ENCODE peak calls at places on chromosomes 7 and 10, in seven cellular contexts. Z is HepG2, N is HCT116, T is K562, F is SK-N-SH, C is GM12878, W is H1. X is an unnamed sample.

GRCh38 chr7:43648725-43649406 is 66.0 kb downstream of the STK17A start:
- DNase-seq in W (no peak), Z (no peak), F (no peak), N (no peak), T (no peak), C (peak), X (no peak)

GRCh38 chr10:96606946-96607345 is 20.1 kb upstream of the TM9SF3 start:
- DNase-seq in W (no peak), T (no peak), N (no peak), Z (no peak), C (no peak), F (no peak), X (no peak)

GRCh38 chr10:79944428-79945395 is 4.2 kb downstream of the SFTPD start:
- DNase-seq in Z (no peak), C (no peak), F (no peak), N (no peak), W (no peak), T (no peak), X (no peak)

GRCh38 chr7:74395745-74396311 is 57.9 kb upstream of the GTF2IRD1 start:
- DNase-seq in N (no peak), W (no peak), T (no peak), F (no peak), C (no peak), Z (no peak), X (no peak)

GRCh38 chr7:121273467-121274167 is 55.2 kb upstream of the WNT16 start:
- DNase-seq in N (no peak), Z (no peak), T (no peak), F (no peak), W (no peak), C (no peak), X (no peak)

GRCh38 chr10:34089294-34089693 is 725.8 kb downstream of the PARD3 start:
- DNase-seq in W (no peak), F (no peak), T (no peak), N (no peak), Z (no peak), C (no peak), X (no peak)

GRCh38 chr10:52755297-52756062 is 17.1 kb downstream of the MBL2 start:
- DNase-seq in T (no peak), N (no peak), C (no peak), F (no peak), Z (peak), W (no peak), X (no peak)

GRCh38 chr7:26625286-26625685 is 239.1 kb downstream of the SKAP2 start:
- DNase-seq in Z (no peak), T (no peak), W (no peak), N (no peak), F (no peak), C (no peak), X (no peak)

GRCh38 chr7:127738859-127739258 is 86.9 kb downstream of the SND1 start:
- DNase-seq in W (no peak), C (no peak), T (no peak), F (no peak), Z (no peak), N (no peak), X (no peak)

GRCh38 chr7:155462163-155462735 is 4.3 kb downstream of the EN2 start:
- DNase-seq in N (no peak), C (no peak), T (no peak), Z (no peak), W (no peak), F (peak), X (no peak)

GRCh38 chr7:54882121-54882520 is 123.1 kb upstream of the SEC61G start:
- DNase-seq in Z (no peak), N (no peak), T (no peak), C (no peak), W (no peak), F (no peak), X (no peak)

GRCh38 chr7:149720372-149721083 is 52.9 kb downstream of the ZNF467 start:
- DNase-seq in T (peak), N (no peak), F (peak), C (no peak), Z (peak), W (no peak), X (no peak)

GRCh38 chr10:123640016-123640535 is 26.1 kb upstream of the GPR26 start:
- DNase-seq in T (no peak), F (no peak), N (no peak), W (no peak), Z (no peak), C (no peak), X (no peak)

GRCh38 chr10:119896061-119896655 is 3.6 kb downstream of the SEC23IP start:
- DNase-seq in F (no peak), Z (peak), T (no peak), W (no peak), N (no peak), C (no peak), X (peak)

GRCh38 chr10:104559935-104560334 is 81.2 kb upstream of the SORCS3 start:
- DNase-seq in N (no peak), C (no peak), F (no peak), Z (no peak), W (no peak), T (no peak), X (no peak)

GRCh38 chr10:89206402-89207180 is 526 bp downstream of the CH25H start:
- DNase-seq in Z (no peak), T (no peak), W (no peak), N (no peak), F (peak), C (no peak), X (no peak)

DNA sequence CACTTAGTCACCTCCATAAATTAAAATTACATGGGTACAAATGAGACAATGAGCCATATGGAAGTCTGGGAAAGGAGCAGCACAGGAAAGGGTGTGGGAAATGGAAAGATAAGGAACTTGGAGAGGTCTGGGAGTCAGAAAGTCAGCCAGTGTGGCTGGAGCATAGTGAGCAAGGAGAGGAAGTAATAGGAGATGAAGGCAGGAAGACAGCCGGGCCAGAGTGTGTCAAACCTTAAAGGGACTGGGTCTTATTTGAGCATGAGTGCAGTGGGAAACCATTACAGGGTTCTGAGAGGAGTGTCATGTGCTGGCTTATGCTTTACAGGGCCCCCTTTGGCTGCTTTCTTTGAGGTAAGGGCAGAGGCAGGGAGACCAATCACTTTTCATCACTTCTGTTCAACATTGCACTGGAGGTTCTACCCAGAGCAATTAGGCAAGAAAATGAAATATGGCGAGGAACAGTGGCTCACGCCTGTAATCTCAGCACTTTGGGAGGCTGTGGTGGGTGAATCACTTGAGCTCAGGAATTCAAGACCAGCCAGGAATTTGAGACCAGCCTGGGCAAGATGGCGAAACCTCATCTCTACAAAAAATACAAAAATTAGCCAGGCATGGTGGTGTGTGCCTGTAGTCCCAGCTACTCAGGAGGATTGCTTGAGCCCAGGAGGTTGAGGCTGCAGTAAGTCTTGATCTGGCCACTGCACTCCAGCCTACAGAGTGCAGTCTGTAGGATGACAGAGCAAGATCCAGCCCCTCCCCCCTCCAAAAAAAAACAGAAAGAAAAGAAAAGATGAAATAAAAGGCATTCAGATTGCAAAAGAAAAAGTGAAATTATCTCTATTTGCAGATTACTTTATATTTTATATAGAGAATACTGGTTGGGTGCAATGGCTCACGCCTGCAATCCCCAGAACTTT is 21.0 kb upstream of the ZMIZ2 start:
- DNase-seq in N (no peak), T (no peak), W (no peak), F (no peak), Z (no peak), C (no peak), X (no peak)
- TF ChIP-seq JUND in N (no peak), T (no peak), W (no peak), F (no peak), Z (no peak), C (no peak), X (no peak)

GRCh38 chr10:77233466-77233865 is 404.1 kb downstream of the KCNMA1 start:
- DNase-seq in W (no peak), C (no peak), T (no peak), F (no peak), N (no peak), Z (no peak), X (no peak)
- TF ChIP-seq JUND in W (no peak), C (no peak), T (no peak), F (no peak), N (no peak), Z (no peak), X (peak)

GRCh38 chr10:110023785-110024184 is 16.0 kb downstream of the ADD3 start:
- DNase-seq in F (no peak), C (no peak), W (no peak), N (no peak), T (no peak), Z (no peak), X (no peak)
- TF ChIP-seq JUND in F (no peak), C (no peak), W (no peak), N (no peak), T (no peak), Z (no peak), X (no peak)

DNA sequence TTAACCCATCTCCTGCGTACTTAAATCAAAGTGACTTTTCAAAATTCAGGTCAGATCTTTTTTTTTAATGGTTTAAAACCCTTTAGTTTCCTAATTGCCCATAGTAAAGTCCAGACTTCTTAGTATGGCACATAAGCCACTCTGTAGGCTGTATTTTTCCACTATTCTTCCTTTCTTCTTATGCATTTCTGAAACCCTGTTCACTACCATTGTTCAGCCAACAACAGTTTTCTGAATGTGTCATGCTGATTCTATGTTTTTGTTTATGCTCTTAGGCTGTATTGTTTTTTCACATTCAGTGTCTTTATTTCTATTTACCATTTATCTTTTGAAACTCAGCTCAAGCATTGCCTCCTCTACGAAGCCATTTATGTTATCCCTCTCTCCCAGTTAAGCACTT is 26.7 kb downstream of the CCSER2 start:
- DNase-seq in C (no peak), F (no peak), W (no peak), T (no peak), Z (no peak), N (no peak), X (no peak)
- TF ChIP-seq JUND in C (no peak), F (no peak), W (no peak), T (no peak), Z (no peak), N (no peak), X (no peak)

GRCh38 chr10:110326351-110327032 is 21.8 kb upstream of the SMNDC1 start:
- DNase-seq in T (no peak), C (peak), F (no peak), N (peak), Z (no peak), W (no peak), X (no peak)
- TF ChIP-seq JUND in T (no peak), C (no peak), F (peak), N (no peak), Z (no peak), W (no peak), X (no peak)

X was measured in T47D.